ENCODE peak calls at places on chromosomes 2 and 18, in six cellular contexts. C is H9, D is IMR-90, E is mesenchymal stem cell, U is trophoblast cell, V is H1. W is an unnamed sample.

GRCh38 chr18:54787616-54788015 is 40.7 kb upstream of the RAB27B start:
- DNase-seq in C (no peak), D (peak), E (peak), U (no peak), V (no peak), W (no peak)

GRCh38 chr2:235854276-235854675 is 313.9 kb downstream of the GBX2 start:
- DNase-seq in C (no peak), D (no peak), E (no peak), U (no peak), V (no peak), W (no peak)

GRCh38 chr2:172095146-172095904 is 7.4 kb downstream of the DLX2 start:
- DNase-seq in C (peak), D (peak), E (peak), U (peak), V (no peak), W (peak)

GRCh38 chr2:45438872-45439665 is 172.0 kb downstream of the SRBD1 start:
- DNase-seq in C (no peak), D (no peak), E (no peak), U (no peak), V (no peak), W (no peak)

GRCh38 chr2:143071185-143071876 is 57.9 kb upstream of the ARHGAP15 start:
- DNase-seq in C (no peak), D (no peak), E (no peak), U (peak), V (no peak), W (no peak)

GRCh38 chr2:172089005-172089504 is 3.7 kb downstream of the DLX1 start:
- DNase-seq in C (no peak), D (no peak), E (no peak), U (no peak), V (no peak), W (no peak)

GRCh38 chr2:208384637-208385036 is 22.0 kb upstream of the PTH2R start:
- DNase-seq in C (no peak), D (no peak), E (no peak), U (no peak), V (no peak), W (no peak)

GRCh38 chr2:109237792-109238191 is 108.8 kb downstream of the SH3RF3 start:
- DNase-seq in C (no peak), D (no peak), E (no peak), U (no peak), V (no peak), W (no peak)

GRCh38 chr2:120373424-120373823 is 27.5 kb downstream of the INHBB start:
- DNase-seq in C (peak), D (no peak), E (no peak), U (no peak), V (peak), W (no peak)

GRCh38 chr2:72214429-72215143 is 66.9 kb upstream of the CYP26B1 start:
- DNase-seq in C (no peak), D (peak), E (peak), U (peak), V (no peak), W (no peak)

GRCh38 chr18:31506024-31506742 is 8.2 kb downstream of the DSG2 start:
- DNase-seq in C (no peak), D (peak), E (peak), U (peak), V (no peak), W (no peak)

GRCh38 chr2:138090330-138090729 is 126.1 kb downstream of the HNMT start:
- DNase-seq in C (no peak), D (peak), E (peak), U (peak), V (no peak), W (no peak)

GRCh38 chr2:37084797-37085196 is 479 bp downstream of the GPATCH11 start:
- DNase-seq in C (no peak), D (no peak), E (no peak), U (no peak), V (no peak), W (no peak)

GRCh38 chr2:164496421-164496820 is 124.9 kb downstream of the GRB14 start:
- DNase-seq in C (no peak), D (no peak), E (no peak), U (no peak), V (no peak), W (no peak)

GRCh38 chr2:138554123-138554522 is 52.6 kb downstream of the SPOPL start:
- DNase-seq in C (no peak), D (no peak), E (no peak), U (no peak), V (no peak), W (no peak)

GRCh38 chr2:75655861-75656260 is 9.3 kb downstream of the MRPL19 start:
- DNase-seq in C (no peak), D (peak), E (no peak), U (no peak), V (no peak), W (no peak)

GRCh38 chr18:45503988-45504387 is 111.3 kb upstream of the SLC14A2 start:
- DNase-seq in C (no peak), D (no peak), E (no peak), U (no peak), V (no peak), W (no peak)

GRCh38 chr2:37876227-37876626 is 48.9 kb upstream of the RMDN2 start:
- DNase-seq in C (no peak), D (no peak), E (no peak), U (no peak), V (no peak), W (no peak)

GRCh38 chr2:129253461-129253812 is 726.0 kb upstream of the RAB6C start:
- DNase-seq in C (peak), D (no peak), E (peak), U (peak), V (peak), W (peak)

GRCh38 chr2:239956818-239957261 is 68.3 kb downstream of the NDUFA10 start:
- DNase-seq in C (no peak), D (no peak), E (no peak), U (no peak), V (no peak), W (no peak)

GRCh38 chr18:13403786-13404549 is 185.4 kb downstream of the LDLRAD4 start:
- DNase-seq in C (no peak), D (no peak), E (no peak), U (no peak), V (no peak), W (no peak)

GRCh38 chr2:53438056-53438455 is 329.5 kb upstream of the CHAC2 start:
- DNase-seq in C (no peak), D (no peak), E (no peak), U (no peak), V (no peak), W (no peak)

GRCh38 chr2:112803691-112804521 is 19.6 kb upstream of the IL1A start:
- DNase-seq in C (no peak), D (peak), E (peak), U (peak), V (no peak), W (no peak)

GRCh38 chr2:1744151-1744445 is 217 bp downstream of the PXDN start:
- DNase-seq in C (peak), D (no peak), E (no peak), U (no peak), V (no peak), W (peak)

GRCh38 chr2:109242654-109243331 is 113.8 kb downstream of the SH3RF3 start:
- DNase-seq in C (no peak), D (peak), E (peak), U (peak), V (no peak), W (no peak)

GRCh38 chr2:176181551-176181950 is 6.9 kb upstream of the HOXD1 start:
- DNase-seq in C (no peak), D (no peak), E (no peak), U (no peak), V (no peak), W (no peak)

GRCh38 chr2:66236067-66236705 is 198.7 kb upstream of the MEIS1 start:
- DNase-seq in C (no peak), D (no peak), E (no peak), U (no peak), V (no peak), W (no peak)

GRCh38 chr2:115606350-115606749 is 1163.9 kb downstream of the DPP10 start:
- DNase-seq in C (no peak), D (no peak), E (no peak), U (no peak), V (no peak), W (no peak)

GRCh38 chr18:34694611-34695165 is 15.4 kb upstream of the DTNA start:
- DNase-seq in C (no peak), D (peak), E (no peak), U (no peak), V (no peak), W (no peak)

GRCh38 chr18:71114550-71115210 is 825.8 kb downstream of the SOCS6 start:
- DNase-seq in C (no peak), D (no peak), E (no peak), U (no peak), V (no peak), W (no peak)

GRCh38 chr2:134391751-134392160 is 137.9 kb downstream of the MGAT5 start:
- DNase-seq in C (no peak), D (peak), E (no peak), U (no peak), V (no peak), W (no peak)

GRCh38 chr2:7992612-7993596 is 689.0 kb upstream of the ID2 start:
- DNase-seq in C (no peak), D (peak), E (peak), U (no peak), V (no peak), W (no peak)
- H2AFZ ChIP-seq in C (no peak), D (no peak), E (no peak), U (no peak), V (no peak), W (no peak)

GRCh38 chr18:47746615-47747014 is 183.8 kb downstream of the SMAD2 start:
- DNase-seq in C (no peak), D (no peak), E (no peak), U (no peak), V (no peak), W (no peak)
- H3K14ac ChIP-seq in C (no peak), D (no peak), E (no peak), U (no peak), V (no peak), W (no peak)

GRCh38 chr2:60756097-60757087 is at the start of gene PAPOLG:
- DNase-seq in C (peak), D (peak), E (peak), U (peak), V (peak), W (peak)
- H3K18ac ChIP-seq in C (no peak), D (peak), E (peak), U (peak), V (peak), W (peak)

GRCh38 chr2:152245653-152246052 is 70.1 kb upstream of the STAM2 start:
- DNase-seq in C (no peak), D (no peak), E (no peak), U (no peak), V (no peak), W (no peak)
- H2AFZ ChIP-seq in C (no peak), D (no peak), E (no peak), U (no peak), V (peak), W (no peak)

GRCh38 chr2:219719521-219719920 is 92.1 kb downstream of the SLC4A3 start:
- DNase-seq in C (no peak), D (no peak), E (no peak), U (no peak), V (no peak), W (no peak)
- H3K14ac ChIP-seq in C (no peak), D (no peak), E (no peak), U (no peak), V (peak), W (no peak)

GRCh38 chr2:213188533-213188867 is 37.1 kb upstream of the IKZF2 start:
- DNase-seq in C (no peak), D (no peak), E (no peak), U (no peak), V (no peak), W (no peak)

GRCh38 chr2:213188971-213189899 is 37.8 kb upstream of the IKZF2 start:
- DNase-seq in C (peak), D (peak), E (peak), U (peak), V (peak), W (peak)

GRCh38 chr2:213185147-213185822 is 33.9 kb upstream of the IKZF2 start:
- DNase-seq in C (no peak), D (no peak), E (no peak), U (no peak), V (no peak), W (no peak)

GRCh38 chr2:213187386-213187785 is 36.0 kb upstream of the IKZF2 start:
- DNase-seq in C (no peak), D (peak), E (no peak), U (no peak), V (no peak), W (no peak)

DNA sequence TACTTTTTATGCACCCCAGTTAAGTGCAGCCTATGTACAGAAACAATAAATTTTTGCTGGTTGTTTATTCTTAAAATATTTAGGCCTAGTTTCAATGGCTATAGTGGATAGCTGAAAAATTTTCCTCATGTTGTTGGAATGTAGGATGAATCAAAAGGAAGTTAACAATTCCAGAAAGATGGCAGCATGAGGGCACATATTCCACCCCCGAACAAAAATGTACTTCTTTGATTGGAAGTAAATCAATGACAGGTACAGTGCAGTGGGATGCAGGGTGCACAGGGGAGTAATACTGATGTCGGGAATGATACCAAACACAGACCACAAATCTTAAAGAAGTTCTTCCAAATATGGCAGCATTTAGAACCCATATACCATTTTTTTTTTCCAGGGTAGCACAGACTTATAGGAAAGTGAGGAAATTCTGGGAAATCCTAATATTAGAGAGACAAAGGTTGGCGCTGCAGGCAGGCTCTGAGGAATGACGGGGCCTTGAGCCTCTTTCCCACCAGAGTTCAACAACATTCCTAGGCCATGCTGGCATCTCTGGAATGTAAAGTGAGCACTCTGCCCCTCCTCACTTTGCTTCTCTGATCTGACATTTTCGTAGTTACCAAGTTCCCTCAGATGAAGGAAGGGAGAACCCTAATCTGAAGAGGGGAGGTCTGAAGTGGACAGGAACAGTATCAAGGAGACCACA is 36.6 kb upstream of the IKZF2 start:
- DNase-seq in C (peak), D (peak), E (peak), U (peak), V (peak), W (peak)
- H3K18ac ChIP-seq in C (no peak), D (peak), E (peak), U (no peak), V (peak), W (peak)

GRCh38 chr2:191311627-191312026 is 66.4 kb downstream of the MYO1B start:
- DNase-seq in C (no peak), D (peak), E (peak), U (peak), V (no peak), W (no peak)
- H2AFZ ChIP-seq in C (no peak), D (no peak), E (no peak), U (no peak), V (no peak), W (no peak)

W was measured in neuronal stem cell.